ENCODE peak calls at places on chromosome 17, in eight cellular contexts. One of them, this sample, is unnamed.

GRCh38 chr17:27993723-27994310 is 48.7 kb upstream of the NLK start:
- DNase-seq in fibroblast of lung: no peak
- DNase-seq in IMR-90: no peak
- DNase-seq in CD8-positive, alpha-beta T cell: no peak
- DNase-seq in H9: no peak
- DNase-seq in prostate gland: no peak
- DNase-seq in lung: no peak
- DNase-seq in substantia nigra: peak
- DNase-seq in this sample: no peak

GRCh38 chr17:10879110-10879509 is 41.2 kb upstream of the PIRT start:
- DNase-seq in fibroblast of lung: no peak
- DNase-seq in IMR-90: no peak
- DNase-seq in CD8-positive, alpha-beta T cell: no peak
- DNase-seq in H9: peak
- DNase-seq in prostate gland: peak
- DNase-seq in lung: no peak
- DNase-seq in substantia nigra: peak
- DNase-seq in this sample: no peak

GRCh38 chr17:37054894-37055293 is 106.1 kb downstream of the AATF start:
- DNase-seq in fibroblast of lung: no peak
- DNase-seq in IMR-90: no peak
- DNase-seq in CD8-positive, alpha-beta T cell: no peak
- DNase-seq in H9: no peak
- DNase-seq in prostate gland: no peak
- DNase-seq in lung: no peak
- DNase-seq in substantia nigra: no peak
- DNase-seq in this sample: no peak

GRCh38 chr17:63423251-63423950 is 22.7 kb downstream of the CYB561 start:
- DNase-seq in fibroblast of lung: no peak
- DNase-seq in IMR-90: no peak
- DNase-seq in CD8-positive, alpha-beta T cell: no peak
- DNase-seq in H9: peak
- DNase-seq in prostate gland: no peak
- DNase-seq in lung: no peak
- DNase-seq in substantia nigra: no peak
- DNase-seq in this sample: no peak

GRCh38 chr17:2399572-2400473 is 1.0 kb downstream of the MNT start:
- DNase-seq in fibroblast of lung: peak
- DNase-seq in IMR-90: peak
- DNase-seq in CD8-positive, alpha-beta T cell: peak
- DNase-seq in H9: peak
- DNase-seq in prostate gland: peak
- DNase-seq in lung: peak
- DNase-seq in substantia nigra: peak
- DNase-seq in this sample: peak

GRCh38 chr17:49290690-49291326 is 60.2 kb upstream of the PHOSPHO1 start:
- DNase-seq in fibroblast of lung: peak
- DNase-seq in IMR-90: peak
- DNase-seq in CD8-positive, alpha-beta T cell: no peak
- DNase-seq in H9: no peak
- DNase-seq in prostate gland: no peak
- DNase-seq in lung: no peak
- DNase-seq in substantia nigra: no peak
- DNase-seq in this sample: no peak

GRCh38 chr17:732788-733720 is 658 bp downstream of the TLCD3A start:
- DNase-seq in fibroblast of lung: peak
- DNase-seq in IMR-90: peak
- DNase-seq in CD8-positive, alpha-beta T cell: peak
- DNase-seq in H9: no peak
- DNase-seq in prostate gland: peak
- DNase-seq in lung: peak
- DNase-seq in substantia nigra: peak
- DNase-seq in this sample: no peak

GRCh38 chr17:2207815-2208515 is 95.6 kb downstream of the SMG6 start:
- DNase-seq in fibroblast of lung: no peak
- DNase-seq in IMR-90: no peak
- DNase-seq in CD8-positive, alpha-beta T cell: no peak
- DNase-seq in H9: no peak
- DNase-seq in prostate gland: no peak
- DNase-seq in lung: no peak
- DNase-seq in substantia nigra: no peak
- DNase-seq in this sample: no peak

GRCh38 chr17:35799942-35800341 is 4.5 kb upstream of the MMP28 start:
- DNase-seq in fibroblast of lung: peak
- DNase-seq in IMR-90: no peak
- DNase-seq in CD8-positive, alpha-beta T cell: no peak
- DNase-seq in H9: no peak
- DNase-seq in prostate gland: peak
- DNase-seq in lung: peak
- DNase-seq in substantia nigra: peak
- DNase-seq in this sample: no peak

GRCh38 chr17:3961564-3962047 is 2.6 kb downstream of the ATP2A3 start:
- DNase-seq in fibroblast of lung: no peak
- DNase-seq in IMR-90: no peak
- DNase-seq in CD8-positive, alpha-beta T cell: peak
- DNase-seq in H9: no peak
- DNase-seq in prostate gland: no peak
- DNase-seq in lung: no peak
- DNase-seq in substantia nigra: no peak
- DNase-seq in this sample: no peak

GRCh38 chr17:12348476-12348875 is 317.2 kb upstream of the MYOCD start:
- DNase-seq in fibroblast of lung: peak
- DNase-seq in IMR-90: peak
- DNase-seq in CD8-positive, alpha-beta T cell: no peak
- DNase-seq in H9: no peak
- DNase-seq in prostate gland: no peak
- DNase-seq in lung: no peak
- DNase-seq in substantia nigra: no peak
- DNase-seq in this sample: no peak

GRCh38 chr17:6456914-6457687 is 12.8 kb downstream of the PIMREG start:
- DNase-seq in fibroblast of lung: peak
- DNase-seq in IMR-90: peak
- DNase-seq in CD8-positive, alpha-beta T cell: no peak
- DNase-seq in H9: peak
- DNase-seq in prostate gland: no peak
- DNase-seq in lung: no peak
- DNase-seq in substantia nigra: no peak
- DNase-seq in this sample: no peak

GRCh38 chr17:51050291-51051033 is 70.2 kb downstream of the SPAG9 start:
- DNase-seq in fibroblast of lung: peak
- DNase-seq in IMR-90: no peak
- DNase-seq in CD8-positive, alpha-beta T cell: no peak
- DNase-seq in H9: no peak
- DNase-seq in prostate gland: no peak
- DNase-seq in lung: no peak
- DNase-seq in substantia nigra: no peak
- DNase-seq in this sample: peak

GRCh38 chr17:34626141-34626681 is 46.8 kb downstream of the TMEM132E start:
- DNase-seq in fibroblast of lung: no peak
- DNase-seq in IMR-90: no peak
- DNase-seq in CD8-positive, alpha-beta T cell: no peak
- DNase-seq in H9: peak
- DNase-seq in prostate gland: no peak
- DNase-seq in lung: no peak
- DNase-seq in substantia nigra: no peak
- DNase-seq in this sample: no peak

GRCh38 chr17:81365148-81365600 is 30.1 kb upstream of the BAHCC1 start:
- DNase-seq in fibroblast of lung: peak
- DNase-seq in IMR-90: peak
- DNase-seq in CD8-positive, alpha-beta T cell: no peak
- DNase-seq in H9: peak
- DNase-seq in prostate gland: peak
- DNase-seq in lung: peak
- DNase-seq in substantia nigra: no peak
- DNase-seq in this sample: peak

GRCh38 chr17:47996201-47996600 is 25.3 kb downstream of the CDK5RAP3 start:
- DNase-seq in fibroblast of lung: no peak
- DNase-seq in IMR-90: no peak
- DNase-seq in CD8-positive, alpha-beta T cell: no peak
- DNase-seq in H9: no peak
- DNase-seq in prostate gland: no peak
- DNase-seq in lung: no peak
- DNase-seq in substantia nigra: no peak
- DNase-seq in this sample: no peak

DNA sequence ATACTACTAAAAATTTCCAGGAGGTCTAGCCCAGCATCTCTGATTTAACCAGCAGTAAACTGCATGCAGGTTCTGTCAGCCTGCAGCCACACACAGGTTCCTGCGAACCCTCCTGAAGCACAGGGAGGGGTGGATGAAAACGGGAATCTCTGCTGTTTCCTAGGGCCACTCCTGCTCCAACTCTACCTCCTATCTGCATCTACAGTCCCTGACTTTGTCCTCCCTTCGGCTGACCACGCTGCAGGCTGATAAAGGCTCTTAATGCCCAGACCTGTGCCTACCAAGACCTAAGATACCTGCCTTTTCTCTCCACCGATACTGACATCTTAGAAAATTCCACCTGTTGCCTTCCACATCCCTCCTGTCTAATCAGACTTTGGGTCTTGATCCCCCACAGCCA is 50.2 kb downstream of the CYTH1 start:
- DNase-seq in fibroblast of lung: no peak
- DNase-seq in IMR-90: no peak
- DNase-seq in CD8-positive, alpha-beta T cell: no peak
- DNase-seq in H9: no peak
- DNase-seq in prostate gland: no peak
- DNase-seq in lung: no peak
- DNase-seq in substantia nigra: no peak
- DNase-seq in this sample: no peak
- H3K27ac ChIP-seq in fibroblast of lung: no peak
- H3K27ac ChIP-seq in IMR-90: no peak
- H3K27ac ChIP-seq in CD8-positive, alpha-beta T cell: no peak
- H3K27ac ChIP-seq in H9: no peak
- H3K27ac ChIP-seq in prostate gland: no peak
- H3K27ac ChIP-seq in lung: no peak
- H3K27ac ChIP-seq in substantia nigra: peak
- H3K27ac ChIP-seq in this sample: no peak

GRCh38 chr17:18231156-18231555 is 5.7 kb downstream of the LLGL1 start:
- DNase-seq in fibroblast of lung: no peak
- DNase-seq in IMR-90: no peak
- DNase-seq in CD8-positive, alpha-beta T cell: no peak
- DNase-seq in H9: no peak
- DNase-seq in prostate gland: no peak
- DNase-seq in lung: no peak
- DNase-seq in substantia nigra: peak
- DNase-seq in this sample: no peak
- H3K27ac ChIP-seq in fibroblast of lung: no peak
- H3K27ac ChIP-seq in IMR-90: no peak
- H3K27ac ChIP-seq in CD8-positive, alpha-beta T cell: no peak
- H3K27ac ChIP-seq in H9: no peak
- H3K27ac ChIP-seq in prostate gland: no peak
- H3K27ac ChIP-seq in lung: no peak
- H3K27ac ChIP-seq in substantia nigra: peak
- H3K27ac ChIP-seq in this sample: no peak

DNA sequence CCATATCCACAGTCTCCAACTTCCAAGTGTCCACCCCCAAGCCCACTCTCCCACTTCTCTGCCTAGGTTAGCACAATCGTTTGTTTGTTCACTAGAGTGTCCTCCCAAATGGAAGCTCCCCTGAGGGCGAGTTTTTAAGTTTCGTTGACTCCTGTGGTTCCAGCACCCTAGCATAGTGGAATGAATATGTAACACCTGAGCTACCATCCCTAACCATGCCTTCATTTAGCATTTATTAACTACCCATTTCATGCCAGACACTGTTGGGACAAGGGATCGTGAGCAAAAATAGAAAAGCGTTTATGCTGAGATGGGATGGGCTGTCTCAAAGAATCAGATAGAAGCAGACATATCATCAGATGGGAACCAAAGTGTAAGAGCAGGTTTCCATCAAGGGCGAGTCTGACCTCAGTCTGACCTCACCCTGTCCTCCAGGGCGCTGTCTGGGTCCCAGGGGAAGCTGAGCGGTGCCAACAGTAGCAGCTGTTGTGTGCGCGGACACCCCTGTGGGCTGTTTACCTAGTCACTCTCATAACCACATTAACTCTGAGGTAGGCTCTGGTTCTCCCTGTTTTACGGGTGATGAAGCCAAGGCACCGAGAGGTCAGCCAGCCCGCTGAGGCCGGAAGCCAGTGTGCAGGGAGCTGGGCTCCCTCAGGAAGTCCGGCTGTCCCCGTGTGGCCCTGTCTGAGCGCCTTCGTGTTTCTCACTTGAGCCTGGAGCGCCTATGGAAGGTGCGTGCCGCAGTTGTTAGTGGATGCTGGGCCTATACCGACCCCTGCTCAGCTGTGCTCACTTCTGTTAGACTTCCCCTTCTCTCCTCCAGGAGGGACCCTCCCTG is 6.2 kb downstream of the CNP start:
- DNase-seq in fibroblast of lung: no peak
- DNase-seq in IMR-90: no peak
- DNase-seq in CD8-positive, alpha-beta T cell: no peak
- DNase-seq in H9: no peak
- DNase-seq in prostate gland: peak
- DNase-seq in lung: no peak
- DNase-seq in substantia nigra: peak
- DNase-seq in this sample: peak
- H3K27ac ChIP-seq in fibroblast of lung: no peak
- H3K27ac ChIP-seq in IMR-90: no peak
- H3K27ac ChIP-seq in CD8-positive, alpha-beta T cell: no peak
- H3K27ac ChIP-seq in H9: no peak
- H3K27ac ChIP-seq in prostate gland: peak
- H3K27ac ChIP-seq in lung: peak
- H3K27ac ChIP-seq in substantia nigra: peak
- H3K27ac ChIP-seq in this sample: peak

GRCh38 chr17:69223809-69224208 is 4.8 kb downstream of the ABCA10 start:
- DNase-seq in fibroblast of lung: peak
- DNase-seq in IMR-90: peak
- DNase-seq in CD8-positive, alpha-beta T cell: no peak
- DNase-seq in H9: no peak
- DNase-seq in prostate gland: no peak
- DNase-seq in lung: no peak
- DNase-seq in substantia nigra: no peak
- DNase-seq in this sample: no peak
- H3K27ac ChIP-seq in fibroblast of lung: no peak
- H3K27ac ChIP-seq in IMR-90: no peak
- H3K27ac ChIP-seq in CD8-positive, alpha-beta T cell: no peak
- H3K27ac ChIP-seq in H9: no peak
- H3K27ac ChIP-seq in prostate gland: no peak
- H3K27ac ChIP-seq in lung: no peak
- H3K27ac ChIP-seq in substantia nigra: no peak
- H3K27ac ChIP-seq in this sample: no peak

GRCh38 chr17:78142113-78142861 is 3.9 kb upstream of the C17orf99 start:
- DNase-seq in fibroblast of lung: peak
- DNase-seq in IMR-90: peak
- DNase-seq in CD8-positive, alpha-beta T cell: no peak
- DNase-seq in H9: no peak
- DNase-seq in prostate gland: peak
- DNase-seq in lung: peak
- DNase-seq in substantia nigra: no peak
- DNase-seq in this sample: peak
- H3K27ac ChIP-seq in fibroblast of lung: no peak
- H3K27ac ChIP-seq in IMR-90: no peak
- H3K27ac ChIP-seq in CD8-positive, alpha-beta T cell: no peak
- H3K27ac ChIP-seq in H9: no peak
- H3K27ac ChIP-seq in prostate gland: no peak
- H3K27ac ChIP-seq in lung: peak
- H3K27ac ChIP-seq in substantia nigra: no peak
- H3K27ac ChIP-seq in this sample: peak

GRCh38 chr17:40538019-40538935 is 27.0 kb downstream of the CCR7 start:
- DNase-seq in fibroblast of lung: peak
- DNase-seq in IMR-90: peak
- DNase-seq in CD8-positive, alpha-beta T cell: no peak
- DNase-seq in H9: no peak
- DNase-seq in prostate gland: peak
- DNase-seq in lung: peak
- DNase-seq in substantia nigra: peak
- DNase-seq in this sample: peak
- H3K27ac ChIP-seq in fibroblast of lung: no peak
- H3K27ac ChIP-seq in IMR-90: peak
- H3K27ac ChIP-seq in CD8-positive, alpha-beta T cell: no peak
- H3K27ac ChIP-seq in H9: no peak
- H3K27ac ChIP-seq in prostate gland: peak
- H3K27ac ChIP-seq in lung: peak
- H3K27ac ChIP-seq in substantia nigra: no peak
- H3K27ac ChIP-seq in this sample: peak